ENCODE peak calls at places on chromosomes 3 and 15, in five cellular contexts. One of them, this sample, is unnamed.

GRCh38 chr3:61875488-61875887 is 314.1 kb downstream of the PTPRG start:
- DNase-seq in kidney epithelial cell: no peak
- DNase-seq in AG09309: no peak
- DNase-seq in heart right ventricle: no peak
- DNase-seq in uterus: no peak
- DNase-seq in this sample: no peak

GRCh38 chr15:42919794-42920280 is 741 bp downstream of the TTBK2 start:
- DNase-seq in kidney epithelial cell: no peak
- DNase-seq in uterus: no peak
- DNase-seq in AG09309: no peak
- DNase-seq in heart right ventricle: no peak
- DNase-seq in this sample: no peak

GRCh38 chr15:26242565-26242964 is 379.4 kb upstream of the ATP10A start:
- DNase-seq in uterus: no peak
- DNase-seq in AG09309: no peak
- DNase-seq in kidney epithelial cell: no peak
- DNase-seq in heart right ventricle: no peak
- DNase-seq in this sample: no peak

GRCh38 chr3:98577178-98577895 is 16.1 kb downstream of the CPOX start:
- DNase-seq in AG09309: peak
- DNase-seq in uterus: no peak
- DNase-seq in heart right ventricle: no peak
- DNase-seq in kidney epithelial cell: no peak
- DNase-seq in this sample: no peak

GRCh38 chr3:104281713-104282112 is 1085.0 kb upstream of the ALCAM start:
- DNase-seq in kidney epithelial cell: no peak
- DNase-seq in AG09309: no peak
- DNase-seq in heart right ventricle: no peak
- DNase-seq in uterus: no peak
- DNase-seq in this sample: no peak

GRCh38 chr3:175326041-175326440 is 466.9 kb downstream of the NAALADL2 start:
- DNase-seq in uterus: no peak
- DNase-seq in kidney epithelial cell: no peak
- DNase-seq in AG09309: no peak
- DNase-seq in heart right ventricle: no peak
- DNase-seq in this sample: no peak

GRCh38 chr3:187016639-187017345 is 86.5 kb downstream of the ST6GAL1 start:
- DNase-seq in kidney epithelial cell: peak
- DNase-seq in uterus: no peak
- DNase-seq in AG09309: no peak
- DNase-seq in heart right ventricle: no peak
- DNase-seq in this sample: peak

GRCh38 chr3:122800031-122800430 is 5.2 kb downstream of the SLC49A4 start:
- DNase-seq in kidney epithelial cell: no peak
- DNase-seq in heart right ventricle: no peak
- DNase-seq in uterus: no peak
- DNase-seq in AG09309: no peak
- DNase-seq in this sample: no peak

GRCh38 chr3:98761656-98762229 is 1.4 kb upstream of the ST3GAL6 start:
- DNase-seq in uterus: no peak
- DNase-seq in heart right ventricle: no peak
- DNase-seq in kidney epithelial cell: no peak
- DNase-seq in AG09309: no peak
- DNase-seq in this sample: no peak

GRCh38 chr15:72285402-72285801 is 13.0 kb upstream of the PARP6 start:
- DNase-seq in uterus: no peak
- DNase-seq in AG09309: no peak
- DNase-seq in heart right ventricle: no peak
- DNase-seq in kidney epithelial cell: no peak
- DNase-seq in this sample: no peak

GRCh38 chr3:24477090-24477656 is 17.5 kb downstream of the THRB start:
- DNase-seq in kidney epithelial cell: no peak
- DNase-seq in uterus: no peak
- DNase-seq in AG09309: no peak
- DNase-seq in heart right ventricle: no peak
- DNase-seq in this sample: no peak
- H3K4me3 ChIP-seq in kidney epithelial cell: no peak
- H3K4me3 ChIP-seq in uterus: no peak
- H3K4me3 ChIP-seq in AG09309: no peak
- H3K4me3 ChIP-seq in heart right ventricle: no peak
- H3K4me3 ChIP-seq in this sample: no peak

DNA sequence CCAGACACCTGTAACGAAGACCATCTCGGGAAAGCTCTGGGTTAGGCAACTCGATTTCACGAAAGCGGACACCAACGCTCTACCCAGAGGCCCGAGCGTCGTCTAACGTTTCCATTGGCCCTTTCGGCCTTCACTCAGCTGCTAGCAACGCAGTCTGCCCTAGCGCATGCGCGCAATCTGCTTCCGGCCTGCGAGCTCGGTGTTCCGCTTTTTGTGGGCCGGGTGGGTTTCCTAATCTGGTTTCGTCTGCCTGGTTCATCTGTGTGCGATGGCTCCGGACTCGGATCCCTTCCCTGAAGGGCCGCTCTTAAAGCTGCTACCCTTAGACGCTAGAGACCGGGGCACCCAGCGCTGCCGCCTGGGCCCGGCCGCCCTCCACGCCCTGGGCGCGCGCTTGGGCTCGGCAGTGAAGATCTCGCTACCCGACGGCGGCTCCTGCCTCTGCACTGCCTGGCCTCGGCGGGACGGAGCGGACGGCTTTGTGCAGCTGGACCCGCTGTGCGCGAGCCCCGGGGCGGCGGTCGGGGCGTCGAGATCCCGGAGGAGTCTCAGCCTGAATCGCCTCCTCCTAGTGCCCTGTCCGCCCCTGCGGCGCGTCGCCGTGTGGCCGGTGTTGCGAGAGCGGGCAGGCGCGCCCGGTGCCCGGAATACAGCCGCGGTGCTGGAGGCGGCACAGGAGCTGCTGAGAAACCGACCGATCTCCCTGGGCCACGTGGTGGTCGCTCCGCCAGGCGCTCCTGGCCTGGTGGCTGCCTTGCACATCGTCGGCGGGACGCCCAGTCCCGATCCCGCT is 24.0 kb upstream of the GATM start:
- DNase-seq in heart right ventricle: peak
- DNase-seq in uterus: peak
- DNase-seq in AG09309: peak
- DNase-seq in kidney epithelial cell: peak
- DNase-seq in this sample: peak
- TF ChIP-seq CTCF in heart right ventricle: no peak
- TF ChIP-seq CTCF in uterus: peak
- TF ChIP-seq CTCF in AG09309: no peak
- TF ChIP-seq CTCF in kidney epithelial cell: no peak
- TF ChIP-seq CTCF in this sample: no peak

GRCh38 chr3:107428051-107428858 is 51.0 kb downstream of the CCDC54 start:
- DNase-seq in AG09309: no peak
- DNase-seq in uterus: no peak
- DNase-seq in kidney epithelial cell: no peak
- DNase-seq in heart right ventricle: no peak
- DNase-seq in this sample: no peak
- H3K4me3 ChIP-seq in AG09309: no peak
- H3K4me3 ChIP-seq in uterus: no peak
- H3K4me3 ChIP-seq in kidney epithelial cell: no peak
- H3K4me3 ChIP-seq in heart right ventricle: no peak
- H3K4me3 ChIP-seq in this sample: no peak

DNA sequence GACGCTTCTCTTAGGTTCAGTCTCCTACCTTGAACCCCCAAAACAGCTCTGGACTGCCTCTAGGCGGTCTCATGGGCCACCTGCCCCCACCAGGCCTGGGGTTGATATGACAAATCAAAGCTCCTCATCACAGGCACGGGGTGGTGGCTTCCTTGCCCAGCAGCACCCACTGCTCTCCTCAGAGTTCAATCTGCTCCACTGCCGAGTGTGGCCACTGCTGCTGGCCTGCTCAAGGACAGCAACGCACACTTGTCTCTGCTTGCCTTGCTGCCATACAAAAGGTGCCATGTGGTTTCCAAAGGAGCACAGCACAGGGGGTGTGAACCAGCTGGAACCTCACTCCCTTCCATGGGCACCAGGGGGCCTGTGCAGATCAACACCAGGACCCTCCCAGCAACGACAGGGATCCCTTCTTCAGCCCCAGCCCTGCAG is 10.2 kb downstream of the KBTBD13 start:
- DNase-seq in AG09309: no peak
- DNase-seq in kidney epithelial cell: no peak
- DNase-seq in heart right ventricle: no peak
- DNase-seq in uterus: no peak
- DNase-seq in this sample: no peak
- TF ChIP-seq CTCF in AG09309: no peak
- TF ChIP-seq CTCF in kidney epithelial cell: peak
- TF ChIP-seq CTCF in heart right ventricle: no peak
- TF ChIP-seq CTCF in uterus: no peak
- TF ChIP-seq CTCF in this sample: no peak

GRCh38 chr3:129604942-129605592 is 1.4 kb downstream of the PLXND1 start:
- DNase-seq in heart right ventricle: no peak
- DNase-seq in uterus: no peak
- DNase-seq in AG09309: no peak
- DNase-seq in kidney epithelial cell: no peak
- DNase-seq in this sample: no peak

GRCh38 chr3:129605593-129606521 is 619 bp downstream of the PLXND1 start:
- DNase-seq in uterus: peak
- DNase-seq in AG09309: no peak
- DNase-seq in heart right ventricle: peak
- DNase-seq in kidney epithelial cell: no peak
- DNase-seq in this sample: no peak

GRCh38 chr3:129608087-129608935 is 1.8 kb upstream of the PLXND1 start:
- DNase-seq in AG09309: no peak
- DNase-seq in kidney epithelial cell: no peak
- DNase-seq in uterus: no peak
- DNase-seq in heart right ventricle: peak
- DNase-seq in this sample: no peak

GRCh38 chr3:129607391-129608068 is 1.1 kb upstream of the PLXND1 start:
- DNase-seq in AG09309: no peak
- DNase-seq in kidney epithelial cell: no peak
- DNase-seq in heart right ventricle: peak
- DNase-seq in uterus: no peak
- DNase-seq in this sample: no peak

DNA sequence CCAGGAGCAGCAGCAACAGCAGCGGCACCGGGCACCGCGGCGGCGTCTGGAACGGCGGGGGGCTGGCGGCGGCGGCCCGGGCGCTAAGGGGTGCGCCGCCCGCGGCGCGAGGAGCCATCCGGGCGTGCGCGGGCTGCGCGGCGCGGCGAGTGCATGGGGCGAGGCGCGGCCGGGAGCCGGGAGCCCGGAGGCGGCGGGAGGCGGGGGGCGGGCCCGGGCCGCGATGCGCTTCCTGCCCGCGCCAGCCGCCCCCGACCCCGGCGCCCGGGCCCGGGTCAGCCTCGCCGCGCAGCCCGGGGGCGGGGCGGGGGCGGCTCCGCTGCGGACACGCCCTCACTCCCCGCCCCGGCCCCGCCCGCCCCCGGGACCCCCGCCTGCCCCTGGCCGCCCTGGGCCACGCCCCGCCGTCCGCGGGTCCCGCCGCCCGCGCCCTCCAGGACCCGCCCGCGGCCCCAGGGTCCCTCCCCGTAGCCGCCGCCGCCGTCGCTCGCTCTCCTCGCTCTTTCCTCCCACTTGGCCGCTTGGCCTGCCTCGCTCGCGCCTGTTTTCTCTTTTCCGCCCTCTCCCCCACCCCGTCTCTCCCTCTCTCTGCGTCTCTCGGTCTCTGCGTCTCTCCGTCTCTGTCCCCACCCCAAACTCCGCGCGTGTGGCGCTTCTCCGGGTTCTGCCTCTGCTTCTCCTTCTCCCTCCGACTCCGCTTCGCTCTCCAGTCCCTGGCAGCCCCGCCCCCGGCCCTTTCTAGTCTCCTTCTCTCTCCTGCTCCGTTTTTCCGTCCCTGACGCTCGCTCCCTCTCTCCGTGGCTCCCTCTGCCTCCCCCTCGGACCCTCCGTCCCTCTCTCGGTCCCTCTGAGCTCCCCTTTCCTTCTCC is at the start of gene PLXND1:
- DNase-seq in kidney epithelial cell: no peak
- DNase-seq in AG09309: no peak
- DNase-seq in uterus: peak
- DNase-seq in heart right ventricle: peak
- DNase-seq in this sample: no peak
- H3K4me3 ChIP-seq in kidney epithelial cell: peak
- H3K4me3 ChIP-seq in AG09309: peak
- H3K4me3 ChIP-seq in uterus: peak
- H3K4me3 ChIP-seq in heart right ventricle: peak
- H3K4me3 ChIP-seq in this sample: peak

GRCh38 chr3:148162132-148162531 is 535.6 kb upstream of the AGTR1 start:
- DNase-seq in uterus: no peak
- DNase-seq in AG09309: no peak
- DNase-seq in kidney epithelial cell: no peak
- DNase-seq in heart right ventricle: no peak
- DNase-seq in this sample: no peak
- TF ChIP-seq CTCF in uterus: no peak
- TF ChIP-seq CTCF in AG09309: no peak
- TF ChIP-seq CTCF in kidney epithelial cell: no peak
- TF ChIP-seq CTCF in heart right ventricle: no peak
- TF ChIP-seq CTCF in this sample: no peak

GRCh38 chr3:53554559-53555511 is 60.4 kb downstream of the CACNA1D start:
- DNase-seq in AG09309: no peak
- DNase-seq in heart right ventricle: no peak
- DNase-seq in uterus: no peak
- DNase-seq in kidney epithelial cell: no peak
- DNase-seq in this sample: no peak
- H3K4me3 ChIP-seq in AG09309: no peak
- H3K4me3 ChIP-seq in heart right ventricle: no peak
- H3K4me3 ChIP-seq in uterus: no peak
- H3K4me3 ChIP-seq in kidney epithelial cell: no peak
- H3K4me3 ChIP-seq in this sample: no peak

GRCh38 chr3:53051929-53052328 is 6.1 kb upstream of the SFMBT1 start:
- DNase-seq in kidney epithelial cell: no peak
- DNase-seq in uterus: no peak
- DNase-seq in AG09309: no peak
- DNase-seq in heart right ventricle: no peak
- DNase-seq in this sample: no peak

DNA sequence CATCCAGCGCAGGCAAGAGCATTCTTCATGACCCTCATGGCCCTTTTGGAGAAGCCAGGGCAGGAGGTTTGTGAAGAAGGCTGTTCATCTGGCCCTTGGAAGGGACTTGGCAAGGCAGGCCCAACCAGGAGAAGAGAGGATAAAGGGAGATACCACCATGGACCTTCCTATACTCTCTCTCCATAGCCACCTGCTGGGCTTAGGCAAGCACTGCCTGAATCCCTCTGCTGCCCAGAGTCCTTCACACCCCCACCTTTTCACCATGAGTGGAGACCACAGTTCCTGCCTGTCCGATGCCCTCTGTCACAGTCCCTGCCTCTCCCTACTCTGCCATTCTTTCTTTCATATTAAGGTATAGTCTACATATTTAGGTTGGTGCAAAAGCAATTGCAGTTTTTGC is 10.6 kb upstream of the SFMBT1 start:
- DNase-seq in heart right ventricle: no peak
- DNase-seq in uterus: no peak
- DNase-seq in kidney epithelial cell: no peak
- DNase-seq in AG09309: no peak
- DNase-seq in this sample: no peak
- TF ChIP-seq CTCF in heart right ventricle: peak
- TF ChIP-seq CTCF in uterus: no peak
- TF ChIP-seq CTCF in kidney epithelial cell: peak
- TF ChIP-seq CTCF in AG09309: peak
- TF ChIP-seq CTCF in this sample: peak

GRCh38 chr3:197224034-197224444 is 74.4 kb downstream of the DLG1 start:
- DNase-seq in heart right ventricle: no peak
- DNase-seq in uterus: no peak
- DNase-seq in kidney epithelial cell: peak
- DNase-seq in AG09309: peak
- DNase-seq in this sample: no peak
- H3K4me3 ChIP-seq in heart right ventricle: no peak
- H3K4me3 ChIP-seq in uterus: no peak
- H3K4me3 ChIP-seq in kidney epithelial cell: no peak
- H3K4me3 ChIP-seq in AG09309: no peak
- H3K4me3 ChIP-seq in this sample: no peak

GRCh38 chr3:30518201-30518864 is 88.1 kb upstream of the TGFBR2 start:
- DNase-seq in kidney epithelial cell: no peak
- DNase-seq in AG09309: no peak
- DNase-seq in heart right ventricle: no peak
- DNase-seq in uterus: peak
- DNase-seq in this sample: no peak
- TF ChIP-seq CTCF in kidney epithelial cell: no peak
- TF ChIP-seq CTCF in AG09309: no peak
- TF ChIP-seq CTCF in heart right ventricle: peak
- TF ChIP-seq CTCF in uterus: no peak
- TF ChIP-seq CTCF in this sample: peak